ENCODE peak calls at places on chromosomes 7 and 10, in seven cellular contexts. U, W, S, L, E, N and T are unnamed samples.

GRCh38 chr7:81002471-81002870 is 83.6 kb upstream of the SEMA3C start:
- DNase-seq in U (no peak), S (no peak), N (no peak), W (no peak), L (no peak), E (no peak), T (no peak)

GRCh38 chr7:130941322-130942210 is 207.6 kb upstream of the KLF14 start:
- DNase-seq in N (no peak), E (peak; percentile 37), W (peak; percentile 29), U (peak; percentile 63), L (no peak), S (no peak), T (no peak)

GRCh38 chr10:14173391-14173705 is 157.4 kb downstream of the FRMD4A start:
- DNase-seq in S (peak; percentile 54), E (no peak), L (no peak), N (no peak), W (no peak), U (no peak), T (no peak)

GRCh38 chr10:93245772-93246171 is 172.1 kb downstream of the CYP26A1 start:
- DNase-seq in U (no peak), S (no peak), W (no peak), E (no peak), N (no peak), L (no peak), T (no peak)

GRCh38 chr7:4479367-4480039 is 202.6 kb upstream of the FOXK1 start:
- DNase-seq in E (peak; percentile 51), S (peak; percentile 32), U (peak; percentile 83), W (peak; percentile 76), L (peak; percentile 73), N (peak; percentile 80), T (peak; percentile 78)

GRCh38 chr7:106870983-106871410 is 5.9 kb downstream of the PIK3CG start:
- DNase-seq in N (no peak), L (no peak), W (no peak), U (no peak), E (peak; percentile 84), S (peak; percentile 12), T (no peak)

GRCh38 chr10:93762979-93763391 is 5.2 kb downstream of the LGI1 start:
- DNase-seq in L (no peak), W (peak; percentile 33), E (no peak), U (peak; percentile 22), S (no peak), N (no peak), T (no peak)

GRCh38 chr10:106078796-106079576 is 1085.5 kb downstream of the SORCS1 start:
- DNase-seq in L (no peak), U (peak; percentile 22), N (peak; percentile 3), W (no peak), E (no peak), S (no peak), T (no peak)

GRCh38 chr7:101241015-101241363 is 3.4 kb upstream of the CLDN15 start:
- DNase-seq in U (no peak), E (no peak), W (no peak), N (no peak), S (peak; percentile 38), L (no peak), T (no peak)

GRCh38 chr7:150968698-150969482 is 9.2 kb downstream of the KCNH2 start:
- DNase-seq in N (no peak), S (peak; percentile 60), W (no peak), L (no peak), U (no peak), E (no peak), T (peak; percentile 39)
- TF ChIP-seq EZH2phosphoT487 in N (no peak), S (no peak), W (no peak), L (no peak), U (no peak), E (no peak), T (no peak)

DNA sequence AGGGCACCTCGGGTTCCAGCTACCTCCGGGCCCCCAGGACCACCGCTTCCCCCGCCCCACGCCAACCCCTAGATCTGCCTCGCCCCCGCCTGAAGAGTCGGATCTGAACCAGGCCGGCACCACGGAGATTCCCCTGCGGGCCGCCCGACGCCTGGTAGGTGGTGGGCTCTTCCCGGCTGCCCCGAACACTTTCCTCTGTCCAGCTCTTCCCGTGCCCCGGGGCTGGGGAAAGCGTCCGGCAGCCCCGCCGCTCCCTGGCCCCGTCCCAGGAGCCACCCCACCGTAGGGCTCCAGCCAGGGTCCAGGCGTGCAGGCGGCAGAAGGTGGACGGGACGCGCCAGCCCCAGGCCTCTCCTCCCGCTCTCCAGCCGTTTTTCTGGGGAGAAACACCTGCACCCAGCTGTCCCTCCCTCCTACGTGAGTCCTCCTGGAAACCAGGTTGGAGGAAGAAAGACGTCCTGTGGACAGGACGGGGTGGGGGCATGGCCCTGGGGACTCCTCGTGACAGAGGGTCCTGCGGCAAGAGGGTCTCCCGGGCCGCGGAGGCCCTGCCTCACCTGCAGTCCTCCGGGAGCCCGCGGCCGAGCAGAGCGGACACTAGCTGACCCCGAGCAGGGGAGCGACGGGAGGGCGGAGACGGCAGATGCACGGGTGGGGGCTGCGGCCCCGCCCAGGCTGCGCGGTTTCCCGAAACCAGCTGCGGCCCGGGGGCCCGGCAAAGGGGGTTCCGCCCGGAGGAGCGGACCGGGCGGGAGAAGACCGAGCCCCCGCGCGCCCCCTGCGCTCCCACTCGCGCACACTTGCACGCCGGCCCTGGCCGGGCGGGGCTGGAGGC is at the start of gene TMEM176B:
- DNase-seq in E (no peak), W (peak; percentile 86), L (no peak), S (no peak), U (no peak), N (peak; percentile 49), T (peak; percentile 32)
- H3K4me2 ChIP-seq in E (no peak within 1 kb of the TSS), W (peak within 1 kb of the TSS; percentile 94), L (no peak within 1 kb of the TSS), S (no peak within 1 kb of the TSS), U (no peak within 1 kb of the TSS), N (no peak within 1 kb of the TSS), T (peak within 1 kb of the TSS; percentile 82)

DNA sequence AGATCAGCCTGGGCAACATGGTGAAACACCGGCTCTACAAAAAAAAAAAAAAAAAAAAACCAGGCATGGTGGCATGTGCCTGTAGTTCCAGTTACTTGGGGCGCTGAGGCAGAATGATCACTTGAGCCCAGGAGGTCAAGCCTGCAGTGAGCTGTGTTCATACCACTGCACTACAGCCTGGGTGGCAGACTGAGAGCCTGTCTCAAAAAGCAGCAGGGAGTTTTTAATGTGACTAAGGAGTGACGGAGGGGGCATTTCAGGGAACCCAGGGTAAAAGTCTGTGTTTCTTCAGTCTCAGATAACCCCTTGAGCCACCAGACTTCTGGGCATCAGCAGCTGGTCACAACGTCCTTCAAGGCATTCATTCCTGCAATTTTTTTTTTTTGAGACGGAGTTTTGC is 2.2 kb upstream of the C10orf95 start:
- DNase-seq in E (no peak), S (no peak), N (no peak), U (no peak), W (no peak), L (no peak), T (peak; percentile 65)
- H3K4me1 ChIP-seq in E (peaks cover 25% of the 10 kb centered on the region), S (peaks cover 28% of the 10 kb centered on the region), N (no peaks in the 10 kb centered on the region), U (peaks cover 20% of the 10 kb centered on the region), W (peaks cover 38% of the 10 kb centered on the region), L (peaks cover 28% of the 10 kb centered on the region), T (peaks cover 34% of the 10 kb centered on the region)

GRCh38 chr10:33666686-33667480 is 332.4 kb upstream of the NRP1 start:
- DNase-seq in U (no peak), W (no peak), N (no peak), S (no peak), L (no peak), E (no peak), T (no peak)

GRCh38 chr10:33661580-33662269 is 327.3 kb upstream of the NRP1 start:
- DNase-seq in U (peak; percentile 86), S (peak; percentile 94), W (peak; percentile 9), E (no peak), L (no peak), N (peak; percentile 14), T (no peak)

GRCh38 chr10:33665512-33665911 is 331.0 kb upstream of the NRP1 start:
- DNase-seq in W (no peak), U (no peak), N (no peak), S (peak; percentile 69), E (no peak), L (no peak), T (no peak)

GRCh38 chr10:33660329-33660728 is 325.9 kb upstream of the NRP1 start:
- DNase-seq in S (no peak), U (no peak), N (no peak), W (no peak), E (no peak), L (no peak), T (peak; percentile 4)

DNA sequence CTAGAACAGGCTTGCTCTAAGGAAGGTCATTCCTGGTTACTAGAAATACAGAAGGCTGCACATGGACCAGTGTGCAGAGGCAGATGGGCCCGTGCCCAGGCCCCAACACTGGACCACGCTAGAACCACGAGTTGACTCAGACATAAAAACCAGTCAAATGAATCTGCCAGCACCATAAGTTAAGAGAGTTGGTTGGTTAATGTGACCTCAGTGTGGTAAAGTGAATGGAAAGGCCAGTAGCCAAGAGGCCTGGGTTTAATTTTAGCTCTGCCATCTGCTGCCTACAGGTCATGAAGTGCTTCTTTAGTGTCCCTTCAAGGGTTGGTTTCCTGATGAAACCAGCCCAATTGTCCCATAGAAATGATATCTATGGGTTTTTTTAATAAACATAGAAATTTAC is 329.6 kb upstream of the NRP1 start:
- DNase-seq in S (peak; percentile 36), L (no peak), N (no peak), E (no peak), U (no peak), W (no peak), T (no peak)
- TF ChIP-seq EZH2phosphoT487 in S (no peak), L (no peak), N (no peak), E (no peak), U (no peak), W (no peak), T (no peak)

GRCh38 chr7:13235961-13236360 is 548.5 kb downstream of the ARL4A start:
- DNase-seq in W (no peak), S (no peak), U (no peak), N (no peak), L (no peak), E (no peak), T (no peak)

GRCh38 chr7:13240349-13240748 is 552.9 kb downstream of the ARL4A start:
- DNase-seq in N (no peak), W (peak; percentile 20), L (peak; percentile 24), S (peak; percentile 40), E (no peak), U (peak; percentile 7), T (no peak)

DNA sequence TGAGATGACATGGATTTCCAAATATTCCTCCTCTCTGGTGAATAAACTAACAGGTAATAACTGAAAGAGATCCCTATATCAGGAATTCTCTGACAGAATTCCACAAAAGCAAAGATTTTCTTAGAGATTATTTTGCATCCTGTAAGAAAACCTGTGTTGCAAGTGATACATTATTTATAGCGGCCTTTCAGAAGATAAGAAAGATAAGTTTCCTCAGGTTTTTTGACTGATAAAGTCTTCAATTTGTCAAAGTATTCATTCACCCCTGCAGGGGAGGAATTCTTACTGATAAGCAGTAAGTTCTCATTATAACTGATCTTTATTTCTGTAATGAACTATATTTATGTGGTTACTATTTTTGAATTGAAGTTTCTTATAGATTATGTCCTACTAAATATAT is 554.0 kb downstream of the ARL4A start:
- DNase-seq in W (no peak), S (no peak), U (no peak), N (no peak), E (no peak), L (no peak), T (no peak)
- H3K4me2 ChIP-seq in W (no peak overlapping the region), S (no peak overlapping the region), U (no peak overlapping the region), N (no peak overlapping the region), E (no peak overlapping the region), L (no peak overlapping the region), T (no peak overlapping the region)